ENCODE peak calls at places on chromosomes 1 and 21, in nine cellular contexts. R is activated T-cell treated with anti-CD3 and anti-CD28 coated beads, Interleukin-2, amount 50 U/mL, for 4 hours; Y is endothelial cell; V is aorta; I is lower lobe of right lung; P is stimulated activated CD4-positive, alpha-beta T cell treated with anti-CD3 and anti-CD28 coated beads, Interleukin-1b, Interleukin-23, amount 100 ng/mL, for 1 hour; S is heart right ventricle; B is OCI-M1; H is HEK293T. W is an unnamed sample.

GRCh38 chr1:91611498-91611917 is 110.9 kb downstream of the CDC7 start:
- DNase-seq in R (no peak), Y (no peak), V (no peak), I (peak; percentile 67), P (no peak), S (no peak), B (no peak), H (no peak), W (no peak)

GRCh38 chr21:40622531-40622930 is 224.4 kb downstream of the DSCAM start:
- DNase-seq in R (no peak), Y (no peak), V (no peak), I (no peak), P (no peak), S (no peak), B (no peak), H (no peak), W (no peak)

GRCh38 chr1:96557336-96557735 is 164.2 kb upstream of the PTBP2 start:
- DNase-seq in R (no peak), Y (no peak), V (no peak), I (no peak), P (no peak), S (no peak), B (no peak), H (no peak), W (no peak)

GRCh38 chr1:177898377-177898648 is 71.5 kb downstream of the SEC16B start:
- DNase-seq in R (no peak), Y (no peak), V (no peak), I (no peak), P (no peak), S (no peak), B (no peak), H (no peak), W (peak; percentile 67)

GRCh38 chr1:167439301-167439988 is 78.9 kb downstream of the CD247 start:
- DNase-seq in R (peak; percentile 38), Y (peak; percentile 53), V (no peak), I (no peak), P (no peak), S (no peak), B (peak; percentile 56), H (no peak), W (no peak)

GRCh38 chr1:59415876-59416275 is 119.0 kb downstream of the FGGY start:
- DNase-seq in R (no peak), Y (no peak), V (no peak), I (no peak), P (no peak), S (no peak), B (no peak), H (no peak), W (no peak)

GRCh38 chr1:211591980-211592493 is 13.1 kb upstream of the SLC30A1 start:
- DNase-seq in R (no peak), Y (no peak), V (no peak), I (no peak), P (no peak), S (no peak), B (no peak), H (peak; percentile 36), W (no peak)

GRCh38 chr21:46009951-46010655 is 28.5 kb downstream of the COL6A1 start:
- DNase-seq in R (peak; percentile 4), Y (no peak), V (peak; percentile 34), I (no peak), P (no peak), S (no peak), B (no peak), H (no peak), W (no peak)

GRCh38 chr1:7810395-7810794 is 26.3 kb downstream of the PER3 start:
- DNase-seq in R (no peak), Y (no peak), V (no peak), I (no peak), P (no peak), S (no peak), B (peak; percentile 50), H (no peak), W (no peak)

GRCh38 chr21:15667010-15667409 is 62.8 kb upstream of the USP25 start:
- DNase-seq in R (no peak), Y (no peak), V (no peak), I (no peak), P (no peak), S (no peak), B (no peak), H (no peak), W (no peak)

GRCh38 chr1:215793210-215793609 is 226.1 kb downstream of the KCTD3 start:
- DNase-seq in R (no peak), Y (no peak), V (no peak), I (no peak), P (no peak), S (no peak), B (peak; percentile 44), H (peak; percentile 22), W (peak; percentile 35)

GRCh38 chr1:169586395-169587255 is at the start of gene F5:
- DNase-seq in R (peak; percentile 75), Y (peak; percentile 74), V (peak; percentile 76), I (peak; percentile 86), P (peak; percentile 54), S (peak; percentile 64), B (peak; percentile 71), H (peak; percentile 87), W (peak; percentile 79)

GRCh38 chr1:47681735-47682134 is 243.9 kb downstream of the FOXD2 start:
- DNase-seq in R (no peak), Y (no peak), V (no peak), I (no peak), P (no peak), S (no peak), B (no peak), H (no peak), W (no peak)

GRCh38 chr1:156319664-156320063 is 18.4 kb downstream of the CCT3 start:
- DNase-seq in R (no peak), Y (no peak), V (no peak), I (no peak), P (no peak), S (no peak), B (peak; percentile 61), H (no peak), W (no peak)

GRCh38 chr1:36351222-36351977 is 28.0 kb upstream of the EVA1B start:
- DNase-seq in R (no peak), Y (no peak), V (peak; percentile 74), I (no peak), P (no peak), S (no peak), B (no peak), H (no peak), W (no peak)

GRCh38 chr1:45266151-45266801 is 59.9 kb upstream of the ZSWIM5 start:
- DNase-seq in R (no peak), Y (no peak), V (peak; percentile 71), I (no peak), P (no peak), S (peak; percentile 45), B (peak; percentile 77), H (no peak), W (peak; percentile 57)

GRCh38 chr21:15442743-15443142 is 287.0 kb upstream of the USP25 start:
- DNase-seq in R (no peak), Y (no peak), V (no peak), I (no peak), P (no peak), S (no peak), B (no peak), H (no peak), W (no peak)

GRCh38 chr1:30505853-30506784 is 217.3 kb downstream of the MATN1 start:
- DNase-seq in R (no peak), Y (no peak), V (no peak), I (no peak), P (no peak), S (no peak), B (no peak), H (no peak), W (no peak)

GRCh38 chr1:113641396-113641795 is 117.9 kb downstream of the PHTF1 start:
- DNase-seq in R (no peak), Y (no peak), V (no peak), I (no peak), P (no peak), S (no peak), B (no peak), H (no peak), W (no peak)

GRCh38 chr1:246583448-246584185 is 17.4 kb downstream of the CNST start:
- DNase-seq in R (no peak), Y (no peak), V (no peak), I (no peak), P (no peak), S (peak; percentile 57), B (peak; percentile 32), H (peak; percentile 8), W (peak; percentile 73)

GRCh38 chr1:153465728-153466625 is 5.5 kb upstream of the S100A7 start:
- DNase-seq in R (peak; percentile 55), Y (peak; percentile 77), V (peak; percentile 70), I (peak; percentile 69), P (peak; percentile 14), S (peak; percentile 22), B (peak; percentile 75), H (peak; percentile 85), W (no peak)

GRCh38 chr1:76465030-76465429 is 390.5 kb downstream of the ST6GALNAC3 start:
- DNase-seq in R (no peak), Y (no peak), V (no peak), I (no peak), P (no peak), S (no peak), B (no peak), H (no peak), W (no peak)

GRCh38 chr1:18149113-18149641 is 41.6 kb downstream of the IGSF21 start:
- DNase-seq in R (no peak), Y (no peak), V (no peak), I (no peak), P (no peak), S (no peak), B (no peak), H (peak; percentile 25), W (no peak)

W was measured in NCI-H774.